ENCODE peak calls at places on chromosomes 12 and 14, in nine cellular contexts. B is HCT116, O is foreskin fibroblast, R is Panc1, V is left ventricle myocardium inferior, N is suprapubic skin, G is brain microvascular endothelial cell, D is fibroblast of lung, P is tibial artery. H is an unnamed sample.
A peak's percentile ranks its signal among the peaks of the same experiment; 100 is the strongest.

GRCh38 chr12:132602578-132603239 is 7.7 kb downstream of the LRCOL1 start:
- DNase-seq in B (no peak), O (no peak), R (no peak), V (no peak), N (no peak), G (peak; percentile 14), D (no peak), P (no peak), H (no peak)

GRCh38 chr12:46401703-46402102 is 29.1 kb upstream of the SLC38A2 start:
- DNase-seq in B (no peak), O (peak; percentile 78), R (no peak), V (peak; percentile 37), N (no peak), G (peak; percentile 38), D (peak; percentile 73), P (peak; percentile 53), H (no peak)

GRCh38 chr14:95498622-95499353 is 17.7 kb downstream of the SYNE3 start:
- DNase-seq in B (no peak), O (peak; percentile 82), R (no peak), V (no peak), N (no peak), G (no peak), D (no peak), P (peak; percentile 27), H (no peak)

GRCh38 chr12:3683670-3684069 is 69.2 kb downstream of the CRACR2A start:
- DNase-seq in B (no peak), O (peak; percentile 65), R (no peak), V (no peak), N (no peak), G (peak; percentile 69), D (peak; percentile 22), P (no peak), H (no peak)

GRCh38 chr12:90842477-90842876 is 112.5 kb downstream of the CCER1 start:
- DNase-seq in B (no peak), O (no peak), R (no peak), V (no peak), N (no peak), G (no peak), D (no peak), P (no peak), H (no peak)

GRCh38 chr12:108831309-108831991 is 25.9 kb downstream of the SSH1 start:
- DNase-seq in B (no peak), O (no peak), R (no peak), V (no peak), N (no peak), G (no peak), D (no peak), P (no peak), H (no peak)

GRCh38 chr14:61188196-61188595 is 92.9 kb downstream of the TMEM30B start:
- DNase-seq in B (no peak), O (peak; percentile 28), R (no peak), V (peak; percentile 44), N (no peak), G (peak; percentile 50), D (peak; percentile 39), P (peak; percentile 52), H (no peak)

GRCh38 chr12:46892034-46892705 is 66.4 kb upstream of the SLC38A4 start:
- DNase-seq in B (no peak), O (no peak), R (no peak), V (no peak), N (no peak), G (no peak), D (no peak), P (no peak), H (no peak)

GRCh38 chr12:14356147-14356546 is 9.3 kb upstream of the ATF7IP start:
- DNase-seq in B (no peak), O (peak; percentile 9), R (no peak), V (no peak), N (no peak), G (no peak), D (no peak), P (no peak), H (no peak)

GRCh38 chr12:41213107-41213506 is 25.0 kb downstream of the PDZRN4 start:
- DNase-seq in B (no peak), O (no peak), R (no peak), V (no peak), N (no peak), G (no peak), D (no peak), P (no peak), H (no peak)

GRCh38 chr14:101861464-101861863 is 100.0 kb downstream of the PPP2R5C start:
- DNase-seq in B (no peak), O (peak; percentile 13), R (no peak), V (no peak), N (no peak), G (no peak), D (no peak), P (no peak), H (no peak)

GRCh38 chr14:77008541-77008940 is 20.0 kb downstream of the IRF2BPL start:
- DNase-seq in B (no peak), O (no peak), R (no peak), V (no peak), N (no peak), G (no peak), D (no peak), P (no peak), H (no peak)

GRCh38 chr12:77999074-77999715 is 168.5 kb downstream of the NAV3 start:
- DNase-seq in B (no peak), O (no peak), R (no peak), V (no peak), N (no peak), G (no peak), D (no peak), P (no peak), H (no peak)

GRCh38 chr12:131355688-131356245 is 355.1 kb upstream of the SFSWAP start:
- DNase-seq in B (no peak), O (no peak), R (no peak), V (no peak), N (peak; percentile 62), G (no peak), D (no peak), P (no peak), H (no peak)

GRCh38 chr12:47891356-47891755 is 13.4 kb downstream of the VDR start:
- DNase-seq in B (no peak), O (no peak), R (no peak), V (no peak), N (no peak), G (no peak), D (peak; percentile 10), P (peak; percentile 41), H (no peak)

GRCh38 chr12:93167841-93168492 is 209.8 kb upstream of the NUDT4 start:
- DNase-seq in B (no peak), O (no peak), R (no peak), V (no peak), N (no peak), G (no peak), D (peak; percentile 51), P (no peak), H (no peak)
- H3K4me3 ChIP-seq in B (no peak overlapping the region), O (peak overlapping the region; percentile 18), R (peak overlapping the region; percentile 42), V (peak overlapping the region; percentile 61), N (peak overlapping the region; percentile 45), G (peak overlapping the region; percentile 52), D (peak overlapping the region; percentile 44), P (peak overlapping the region; percentile 49), H (peak overlapping the region; percentile 9)

DNA sequence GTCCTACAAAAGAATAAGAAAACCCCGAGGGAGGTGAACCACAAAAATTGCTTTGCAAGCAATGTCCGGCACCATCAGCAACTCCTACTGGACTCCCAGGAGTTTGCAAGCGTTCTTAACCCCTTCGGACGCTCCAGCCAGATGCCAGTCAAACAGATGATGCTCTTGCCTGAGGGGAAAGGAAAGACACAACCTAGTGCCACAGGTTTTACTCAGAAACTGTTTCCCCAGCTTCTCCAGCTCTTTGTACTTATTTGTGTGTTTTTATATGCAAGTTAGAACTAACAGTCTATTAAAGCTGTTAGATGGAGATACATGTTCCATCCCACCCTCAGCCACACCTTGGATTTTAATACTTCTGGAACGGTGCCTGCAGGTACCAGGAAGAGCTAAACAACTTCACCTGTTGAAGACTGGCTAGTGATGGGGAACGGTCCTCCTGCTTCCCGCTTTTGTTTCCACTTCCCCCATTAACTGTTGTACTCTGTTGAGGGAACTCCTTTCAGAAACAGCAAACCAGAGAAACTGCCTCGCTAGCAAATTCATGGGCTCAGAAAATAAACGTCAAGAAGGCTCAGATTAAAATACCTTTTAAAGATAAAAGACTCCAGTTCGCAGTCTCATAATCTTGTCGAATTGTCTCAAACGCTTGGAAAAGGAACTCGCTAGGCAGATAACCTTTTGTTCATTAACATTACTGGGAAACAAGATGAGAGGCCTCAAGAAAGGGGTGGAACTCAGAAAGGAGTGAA is 1.1 kb upstream of the FERMT2 start:
- DNase-seq in B (peak; percentile 61), O (peak; percentile 90), R (peak; percentile 55), V (no peak), N (no peak), G (peak; percentile 78), D (peak; percentile 79), P (peak; percentile 48), H (no peak)
- TF ChIP-seq CTCF in B (peak; percentile 56), O (peak; percentile 50), R (peak; percentile 58), V (peak; percentile 62), N (peak; percentile 28), G (peak; percentile 73), D (peak; percentile 64), P (peak; percentile 40), H (peak; percentile 67)

DNA sequence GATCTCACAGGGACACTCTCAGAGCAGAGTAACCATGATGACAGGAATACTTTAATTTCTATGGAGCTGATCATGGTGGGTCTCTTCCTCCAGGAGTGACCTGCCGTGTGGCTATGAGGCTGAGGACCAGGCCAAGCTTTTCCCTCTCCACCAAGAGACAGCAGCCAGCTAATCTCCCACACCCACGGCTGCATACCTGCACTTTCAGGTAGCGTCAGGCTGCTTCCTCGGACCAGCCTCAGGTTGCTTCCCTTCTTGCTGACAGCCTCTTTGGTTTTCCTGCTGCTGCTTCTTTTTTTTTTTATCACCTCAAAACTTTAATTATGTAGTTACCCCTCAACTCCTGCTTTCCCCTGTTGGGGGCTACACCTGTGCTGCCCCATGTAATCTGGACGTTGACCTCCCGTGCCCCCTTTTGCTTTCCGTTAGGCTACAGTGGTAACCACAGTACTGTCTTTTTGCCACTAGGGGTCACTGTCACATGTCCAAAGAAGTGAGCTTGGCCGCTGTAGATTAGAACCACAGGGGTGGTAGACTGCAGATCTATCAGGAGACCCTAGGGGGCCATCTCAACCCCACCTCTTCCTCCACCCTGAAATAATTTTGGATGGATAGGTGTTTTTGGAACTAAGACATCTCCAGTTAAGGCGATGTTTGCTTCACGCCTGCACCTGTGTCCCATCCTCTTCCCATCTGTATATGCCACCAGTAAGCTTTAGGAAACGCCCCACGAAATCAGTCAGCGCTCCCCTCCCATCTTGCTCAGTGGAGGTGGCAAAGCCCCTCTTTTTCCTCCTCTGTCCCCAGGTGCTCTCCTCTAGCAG is 7.8 kb upstream of the PIP4K2C start:
- DNase-seq in B (peak; percentile 76), O (peak; percentile 86), R (peak; percentile 53), V (no peak), N (no peak), G (peak; percentile 75), D (peak; percentile 68), P (peak; percentile 67), H (no peak)
- H3K4me3 ChIP-seq in B (no peak overlapping the region), O (no peak overlapping the region), R (no peak overlapping the region), V (no peak overlapping the region), N (no peak overlapping the region), G (no peak overlapping the region), D (no peak overlapping the region), P (no peak overlapping the region), H (no peak overlapping the region)

DNA sequence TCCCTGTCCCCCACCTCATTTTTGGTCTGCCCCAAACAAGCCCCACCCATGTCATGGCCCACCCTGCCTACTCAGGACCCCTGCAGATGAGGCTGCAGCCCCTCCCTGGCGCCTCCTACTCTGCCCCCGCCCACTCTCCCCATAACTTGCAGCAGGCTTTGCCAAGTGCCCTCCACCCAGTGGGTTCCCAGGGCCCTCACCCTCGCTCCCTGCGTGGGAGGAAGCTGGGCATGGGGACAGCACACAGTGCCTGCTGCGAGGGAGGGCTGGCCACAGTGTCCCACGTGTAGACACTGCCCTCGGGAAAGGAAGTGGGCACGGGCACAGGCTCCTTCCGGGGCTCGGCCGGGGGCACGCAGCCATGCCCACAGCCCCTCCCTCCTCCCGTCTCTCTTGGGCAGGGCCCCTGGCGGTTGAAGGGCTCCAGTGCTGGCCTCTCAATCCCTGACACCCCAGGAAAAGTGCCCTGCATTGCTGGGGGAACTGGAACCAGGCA is 9.4 kb downstream of the AKT1 start:
- DNase-seq in B (no peak), O (no peak), R (no peak), V (no peak), N (no peak), G (no peak), D (no peak), P (no peak), H (no peak)
- TF ChIP-seq CTCF in B (no peak), O (no peak), R (no peak), V (no peak), N (peak; percentile 17), G (no peak), D (no peak), P (no peak), H (no peak)